ENCODE peak calls at places on chromosomes 5 and 9, in seven cellular contexts. C is stimulated activated CD8-positive, alpha-beta memory T cell treated with anti-CD3 and anti-CD28 coated beads, Interleukin-7, amount 100 ng/mL, for 24 hours; B is spleen; Z is NCI-H510A treated with DMSO at 0.1 percent for 48 hours; D is AG20443; L is SJSA1; N is stimulated activated naive CD4-positive, alpha-beta T cell. S is an unnamed sample.
A peak's percentile ranks its signal among the peaks of the same experiment; 100 is the strongest.

GRCh38 chr5:151679421-151680155 is 7.1 kb downstream of the SPARC start:
- DNase-seq in C (no peak), B (no peak), Z (no peak), D (no peak), L (no peak), N (no peak), S (peak; percentile 29)

GRCh38 chr9:21710792-21711191 is 91.6 kb upstream of the MTAP start:
- DNase-seq in C (no peak), B (no peak), Z (no peak), D (no peak), L (no peak), N (peak; percentile 19), S (peak; percentile 47)

GRCh38 chr9:92561374-92562329 is 25.9 kb upstream of the ECM2 start:
- DNase-seq in C (no peak), B (no peak), Z (no peak), D (peak; percentile 22), L (no peak), N (no peak), S (peak; percentile 72)

GRCh38 chr9:109812818-109813281 is 32.9 kb downstream of the PALM2AKAP2 start:
- DNase-seq in C (no peak), B (no peak), Z (no peak), D (no peak), L (no peak), N (no peak), S (no peak)

GRCh38 chr5:79511945-79512493 is 1.9 kb downstream of the HOMER1 start:
- DNase-seq in C (no peak), B (no peak), Z (no peak), D (no peak), L (no peak), N (no peak), S (no peak)

GRCh38 chr5:155004138-155004744 is 9.3 kb upstream of the KIF4B start:
- DNase-seq in C (no peak), B (no peak), Z (no peak), D (no peak), L (peak; percentile 19), N (no peak), S (peak; percentile 29)

GRCh38 chr5:63240063-63240755 is 661.6 kb downstream of the LRRC70 start:
- DNase-seq in C (no peak), B (no peak), Z (no peak), D (no peak), L (no peak), N (no peak), S (no peak)

GRCh38 chr9:129363216-129363873 is 185.3 kb upstream of the IER5L start:
- DNase-seq in C (no peak), B (no peak), Z (no peak), D (no peak), L (no peak), N (no peak), S (no peak)

GRCh38 chr5:82406200-82406773 is 128.1 kb upstream of the RPS23 start:
- DNase-seq in C (no peak), B (no peak), Z (no peak), D (no peak), L (peak; percentile 85), N (no peak), S (peak; percentile 82)

GRCh38 chr9:110143969-110144545 is 63.9 kb downstream of the C9orf152 start:
- DNase-seq in C (no peak), B (no peak), Z (no peak), D (no peak), L (no peak), N (no peak), S (no peak)

GRCh38 chr9:73527521-73527920 is 375.9 kb downstream of the ANXA1 start:
- DNase-seq in C (no peak), B (no peak), Z (no peak), D (no peak), L (no peak), N (no peak), S (no peak)

GRCh38 chr9:134936762-134937555 is 19.2 kb upstream of the FCN1 start:
- DNase-seq in C (no peak), B (peak; percentile 64), Z (no peak), D (no peak), L (no peak), N (no peak), S (no peak)

GRCh38 chr9:126869368-126869767 is 8.9 kb downstream of the ZBTB34 start:
- DNase-seq in C (no peak), B (peak; percentile 58), Z (no peak), D (no peak), L (no peak), N (no peak), S (no peak)

GRCh38 chr9:94623253-94623652 is 16.1 kb downstream of the FBP1 start:
- DNase-seq in C (no peak), B (peak; percentile 78), Z (no peak), D (peak; percentile 21), L (peak; percentile 16), N (no peak), S (peak; percentile 32)

GRCh38 chr5:2872676-2873075 is 121.2 kb upstream of the IRX2 start:
- DNase-seq in C (no peak), B (no peak), Z (no peak), D (no peak), L (no peak), N (no peak), S (no peak)

GRCh38 chr5:65440456-65440855 is 41.3 kb downstream of the ADAMTS6 start:
- DNase-seq in C (no peak), B (no peak), Z (no peak), D (no peak), L (no peak), N (no peak), S (no peak)

GRCh38 chr9:122988919-122989614 is 44.4 kb upstream of the GPR21 start:
- DNase-seq in C (no peak), B (no peak), Z (no peak), D (no peak), L (no peak), N (no peak), S (peak; percentile 10)

S was measured in iris pigment epithelial cell.